ENCODE peak calls at places on chromosomes 12 and 14, in five cellular contexts. T is NCI-H510A, I is HEK293T, Q is RWPE1, C is B cell. K is an unnamed sample.

GRCh38 chr12:95484524-95484923 is 10.6 kb downstream of the METAP2 start:
- DNase-seq in T (no peak), I (no peak), Q (no peak), C (no peak), K (no peak)

GRCh38 chr14:104981699-104982541 is 3.7 kb upstream of the CLBA1 start:
- DNase-seq in T (no peak), I (no peak), Q (no peak), C (no peak), K (peak)

GRCh38 chr12:76318773-76319594 is 29.2 kb downstream of the BBS10 start:
- DNase-seq in T (no peak), I (no peak), Q (no peak), C (no peak), K (no peak)

GRCh38 chr14:35342160-35343010 is 50.2 kb downstream of the PSMA6 start:
- DNase-seq in T (no peak), I (no peak), Q (no peak), C (no peak), K (no peak)

GRCh38 chr12:109389146-109389545 is 41.4 kb downstream of the MYO1H start:
- DNase-seq in T (no peak), I (no peak), Q (peak), C (no peak), K (no peak)

GRCh38 chr12:57461326-57461903 is 1.8 kb downstream of the GLI1 start:
- DNase-seq in T (no peak), I (peak), Q (peak), C (peak), K (no peak)

GRCh38 chr12:93245543-93245942 is 132.2 kb upstream of the NUDT4 start:
- DNase-seq in T (no peak), I (no peak), Q (no peak), C (no peak), K (no peak)

GRCh38 chr12:49945394-49946080 is 5.0 kb upstream of the AQP2 start:
- DNase-seq in T (peak), I (peak), Q (peak), C (peak), K (peak)

GRCh38 chr12:52452101-52452500 is at the start of gene KRT6B:
- DNase-seq in T (no peak), I (no peak), Q (no peak), C (no peak), K (no peak)

GRCh38 chr14:20617138-20618003 is 24.1 kb downstream of the OR6S1 start:
- DNase-seq in T (no peak), I (no peak), Q (no peak), C (no peak), K (no peak)

GRCh38 chr12:68159681-68160304 is at the start of gene IFNG:
- DNase-seq in T (no peak), I (no peak), Q (no peak), C (no peak), K (no peak)

GRCh38 chr12:50992814-50993213 is 33.4 kb downstream of the SLC11A2 start:
- DNase-seq in T (no peak), I (no peak), Q (no peak), C (no peak), K (no peak)

GRCh38 chr14:104639889-104640548 is 35.4 kb upstream of the TMEM179 start:
- DNase-seq in T (no peak), I (peak), Q (peak), C (peak), K (peak)

GRCh38 chr14:22955702-22956575 is 951 bp downstream of the HAUS4 start:
- DNase-seq in T (no peak), I (no peak), Q (no peak), C (no peak), K (no peak)

K was measured in SJSA1.